ENCODE peak calls at places on chromosomes 5 and 9, in four cellular contexts. H, Y, T and E are unnamed samples.

GRCh38 chr9:127102176-127102575 is 20.3 kb downstream of the ANGPTL2 start:
- DNase-seq in Y (no peak), H (no peak), T (no peak), E (no peak)

GRCh38 chr5:160349249-160349965 is 21.0 kb downstream of the C1QTNF2 start:
- DNase-seq in T (no peak), H (no peak), Y (no peak), E (no peak)

GRCh38 chr5:72108200-72109050 is 1.1 kb downstream of the MAP1B start:
- DNase-seq in T (peak; percentile 77), Y (peak; percentile 19), H (peak; percentile 74), E (peak; percentile 82)

GRCh38 chr9:89073397-89073796 is 82.1 kb downstream of the S1PR3 start:
- DNase-seq in T (no peak), Y (no peak), H (no peak), E (no peak)

GRCh38 chr9:136901516-136902258 is 15.4 kb downstream of the TRAF2 start:
- DNase-seq in T (peak; percentile 69), H (peak; percentile 48), Y (no peak), E (no peak)

GRCh38 chr9:78973906-78974305 is 597.9 kb upstream of the TLE4 start:
- DNase-seq in T (no peak), H (no peak), Y (no peak), E (no peak)

GRCh38 chr9:42388146-42388690 is 204.8 kb downstream of the SPATA31A6 start:
- DNase-seq in H (no peak), Y (no peak), T (no peak), E (no peak)

GRCh38 chr5:35443803-35444595 is 173.7 kb upstream of the SPEF2 start:
- DNase-seq in H (no peak), T (no peak), Y (no peak), E (no peak)

GRCh38 chr9:82532504-82532903 is 530.4 kb downstream of the RASEF start:
- DNase-seq in H (no peak), T (no peak), Y (no peak), E (no peak)

GRCh38 chr9:37390759-37391158 is 31.7 kb upstream of the GRHPR start:
- DNase-seq in T (no peak), H (no peak), Y (peak; percentile 86), E (no peak)

GRCh38 chr5:158375531-158375930 is 516.6 kb upstream of the CLINT1 start:
- DNase-seq in T (no peak), H (no peak), Y (no peak), E (no peak)

GRCh38 chr9:27145143-27145542 is 36.1 kb downstream of the TEK start:
- DNase-seq in H (no peak), T (no peak), Y (no peak), E (no peak)

GRCh38 chr9:105251133-105251532 is 6.7 kb downstream of the SLC44A1 start:
- DNase-seq in T (no peak), Y (no peak), H (no peak), E (no peak)
- H3K4me1 ChIP-seq in T (peaks cover 14% of the 10 kb centered on the region), Y (no peaks in the 10 kb centered on the region), H (peaks cover 3% of the 10 kb centered on the region), E (peaks cover 13% of the 10 kb centered on the region)

DNA sequence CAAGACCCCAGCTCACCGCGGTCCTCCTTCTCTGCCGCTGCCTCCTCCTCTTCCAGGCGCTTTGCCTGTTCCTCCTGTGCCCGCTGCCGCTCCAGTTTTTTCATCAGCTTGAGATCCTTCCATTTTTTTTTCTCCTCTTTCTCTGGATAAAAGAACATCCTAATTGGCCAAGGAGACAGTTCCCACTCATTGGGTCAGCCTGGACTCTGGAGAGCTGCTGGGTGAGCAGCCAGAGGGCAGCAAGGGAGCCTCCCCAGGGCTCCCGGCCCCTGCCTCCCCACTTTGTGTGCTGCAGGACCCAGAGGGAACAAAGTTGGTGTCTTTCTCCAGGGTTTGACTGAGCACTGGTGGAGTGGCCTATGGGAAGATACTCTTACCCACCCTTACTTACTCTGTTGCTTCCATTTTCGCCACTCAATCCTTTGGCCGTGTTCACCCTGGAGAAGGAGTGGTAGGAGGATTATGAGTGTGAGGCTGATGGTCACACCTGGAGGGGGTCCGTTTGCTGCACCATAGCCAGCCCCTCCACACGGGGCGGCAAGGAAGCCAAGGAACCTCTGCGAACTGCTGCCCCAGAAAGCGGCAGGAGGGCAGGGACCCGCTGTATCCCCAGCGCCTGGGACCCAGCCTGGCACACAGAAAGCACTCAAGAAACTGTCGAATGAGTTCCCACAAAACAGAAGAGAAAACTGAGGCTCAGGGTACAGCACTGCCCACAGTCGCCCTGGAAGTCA is 708 bp downstream of the SPOUT1 start:
- DNase-seq in Y (no peak), T (no peak), H (no peak), E (no peak)
- H3K27ac ChIP-seq in Y (peak overlapping the region; percentile 44), T (peak overlapping the region; percentile 52), H (peak overlapping the region; percentile 39), E (no peak overlapping the region)

GRCh38 chr5:179089502-179089901 is 29.3 kb downstream of the ZNF354C start:
- DNase-seq in Y (no peak), T (no peak), H (no peak), E (no peak)
- H3K9me3 ChIP-seq in Y (peaks cover 15% of the 10 kb centered on the region), T (peaks cover 67% of the 10 kb centered on the region), H (no peaks in the 10 kb centered on the region), E (peaks cover 100% of the 10 kb centered on the region)

GRCh38 chr9:95045751-95046150 is 271.8 kb downstream of the FANCC start:
- DNase-seq in Y (no peak), H (no peak), T (no peak), E (no peak)
- H3K4me1 ChIP-seq in Y (peaks cover 14% of the 10 kb centered on the region), H (peaks cover 12% of the 10 kb centered on the region), T (peaks cover 40% of the 10 kb centered on the region), E (peaks cover 12% of the 10 kb centered on the region)

DNA sequence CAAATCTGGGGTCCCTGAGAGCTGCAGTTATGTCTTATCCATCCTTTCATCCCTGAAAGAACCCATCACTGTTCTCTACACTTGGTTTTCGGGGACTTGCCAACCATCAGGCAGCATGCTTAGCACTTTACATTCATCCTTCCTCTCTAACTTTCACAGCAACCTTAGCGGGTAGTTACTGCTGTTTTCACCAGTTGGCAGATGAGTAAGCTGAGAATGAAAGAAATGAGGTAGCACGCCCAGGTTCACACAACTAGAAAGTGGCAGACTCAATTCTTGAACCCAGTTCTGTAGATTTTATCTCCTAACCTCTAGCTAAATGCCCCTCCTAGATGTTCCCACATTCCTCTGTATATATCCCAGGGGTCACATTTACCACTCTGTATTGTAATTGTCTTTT is 342.0 kb upstream of the WWC1 start:
- DNase-seq in H (no peak), T (no peak), Y (no peak), E (no peak)
- H3K27ac ChIP-seq in H (no peak overlapping the region), T (no peak overlapping the region), Y (no peak overlapping the region), E (peak overlapping the region; percentile 90)

GRCh38 chr5:125033602-125034001 is 287.2 kb upstream of the ZNF608 start:
- DNase-seq in T (no peak), Y (no peak), H (no peak), E (no peak)
- H3K9me3 ChIP-seq in T (no peaks in the 10 kb centered on the region), Y (no peaks in the 10 kb centered on the region), H (no peaks in the 10 kb centered on the region), E (no peaks in the 10 kb centered on the region)

GRCh38 chr9:33445389-33445881 is 2.0 kb downstream of the AQP3 start:
- DNase-seq in H (no peak), T (no peak), Y (no peak), E (no peak)
- H3K4me1 ChIP-seq in H (no peaks in the 10 kb centered on the region), T (peaks cover 31% of the 10 kb centered on the region), Y (no peaks in the 10 kb centered on the region), E (peaks cover 19% of the 10 kb centered on the region)